ENCODE peak calls at places on chromosomes 13 and 19, in ten cellular contexts. G, Z, F, L, N, S, D, K, H and M are unnamed samples.

GRCh38 chr19:50173144-50173543 is 10.1 kb upstream of the IZUMO2 start:
- DNase-seq in G (no peak), Z (peak; percentile 2), F (peak; percentile 83), L (no peak), N (peak; percentile 68), S (no peak), D (no peak), K (no peak), H (no peak), M (peak; percentile 30)

GRCh38 chr19:6674868-6675305 is 4.9 kb upstream of the TNFSF14 start:
- DNase-seq in G (peak; percentile 70), Z (peak; percentile 97), F (peak; percentile 55), L (no peak), N (peak; percentile 68), S (peak; percentile 31), D (peak; percentile 22), K (peak; percentile 74), H (peak; percentile 82), M (no peak)

GRCh38 chr19:17486545-17486944 is 16.2 kb downstream of the SLC27A1 start:
- DNase-seq in G (no peak), Z (no peak), F (no peak), L (no peak), N (no peak), S (no peak), D (no peak), K (no peak), H (no peak), M (no peak)

GRCh38 chr19:46587861-46588260 is 13.3 kb upstream of the CALM3 start:
- DNase-seq in G (no peak), Z (no peak), F (no peak), L (no peak), N (no peak), S (no peak), D (no peak), K (no peak), H (no peak), M (no peak)

GRCh38 chr13:32650705-32651311 is 64.6 kb downstream of the PDS5B start:
- DNase-seq in G (peak; percentile 70), Z (peak; percentile 68), F (no peak), L (peak; percentile 57), N (peak; percentile 32), S (peak; percentile 51), D (peak; percentile 61), K (peak; percentile 84), H (no peak), M (peak; percentile 81)

GRCh38 chr13:24842533-24843278 is 78.7 kb downstream of the RNF17 start:
- DNase-seq in G (peak; percentile 65), Z (no peak), F (no peak), L (no peak), N (no peak), S (no peak), D (no peak), K (no peak), H (no peak), M (peak; percentile 33)

GRCh38 chr13:24033527-24034302 is 126.8 kb upstream of the SPATA13 start:
- DNase-seq in G (no peak), Z (no peak), F (no peak), L (no peak), N (no peak), S (peak; percentile 60), D (no peak), K (peak; percentile 96), H (no peak), M (peak; percentile 57)

GRCh38 chr19:38830039-38830733 is 1.4 kb downstream of the ECH1 start:
- DNase-seq in G (no peak), Z (no peak), F (no peak), L (no peak), N (no peak), S (no peak), D (no peak), K (no peak), H (no peak), M (no peak)

GRCh38 chr13:79434578-79434977 is 28.5 kb upstream of the RBM26 start:
- DNase-seq in G (no peak), Z (no peak), F (no peak), L (no peak), N (no peak), S (peak; percentile 22), D (no peak), K (peak; percentile 57), H (no peak), M (no peak)

GRCh38 chr13:113607477-113608245 is 23.1 kb downstream of the TFDP1 start:
- DNase-seq in G (no peak), Z (no peak), F (no peak), L (no peak), N (no peak), S (no peak), D (no peak), K (no peak), H (no peak), M (no peak)

GRCh38 chr13:110653851-110654250 is 38.5 kb downstream of the NAXD start:
- DNase-seq in G (no peak), Z (no peak), F (no peak), L (no peak), N (no peak), S (no peak), D (no peak), K (no peak), H (no peak), M (no peak)

GRCh38 chr13:111512707-111513106 is 192.3 kb downstream of the TEX29 start:
- DNase-seq in G (no peak), Z (no peak), F (no peak), L (no peak), N (no peak), S (no peak), D (no peak), K (no peak), H (no peak), M (no peak)

GRCh38 chr13:74977498-74977897 is 504.5 kb downstream of the TBC1D4 start:
- DNase-seq in G (no peak), Z (no peak), F (no peak), L (no peak), N (no peak), S (no peak), D (no peak), K (no peak), H (no peak), M (peak; percentile 74)

GRCh38 chr19:36377541-36378178 is 1.3 kb downstream of the ZFP14 start:
- DNase-seq in G (no peak), Z (no peak), F (no peak), L (no peak), N (no peak), S (no peak), D (no peak), K (no peak), H (no peak), M (no peak)